ENCODE peak calls at places on chromosomes 11 and 22, in ten cellular contexts. I is AG20443; V is choroid plexus epithelial cell; Q is Kasumi-1; G is substantia nigra; F is hippocampal formation; D is A549; A is psoas muscle; X is M059J; W is Jurkat, Clone E6-1. S is an unnamed sample.

GRCh38 chr11:26286472-26287066 is 45.4 kb upstream of the ANO3 start:
- DNase-seq in I (peak), V (peak), Q (peak), G (no peak), F (no peak), D (peak), A (no peak), X (peak), W (peak), S (no peak)

GRCh38 chr11:84420261-84420660 is 1134.1 kb upstream of the CCDC90B start:
- DNase-seq in I (no peak), V (peak), Q (no peak), G (no peak), F (no peak), D (no peak), A (no peak), X (no peak), W (no peak), S (no peak)

GRCh38 chr11:31806186-31806943 is 4.8 kb downstream of the PAX6 start:
- DNase-seq in I (no peak), V (no peak), Q (no peak), G (no peak), F (no peak), D (no peak), A (no peak), X (no peak), W (no peak), S (no peak)

GRCh38 chr22:35995772-35996171 is 32.9 kb downstream of the RBFOX2 start:
- DNase-seq in I (peak), V (peak), Q (no peak), G (no peak), F (no peak), D (no peak), A (peak), X (peak), W (no peak), S (no peak)

GRCh38 chr11:132650969-132651720 is 881.2 kb downstream of the OPCML start:
- DNase-seq in I (no peak), V (no peak), Q (no peak), G (no peak), F (no peak), D (no peak), A (no peak), X (no peak), W (no peak), S (no peak)

GRCh38 chr22:19962246-19962908 is 20.8 kb upstream of the TXNRD2 start:
- DNase-seq in I (peak), V (peak), Q (peak), G (peak), F (peak), D (peak), A (peak), X (peak), W (peak), S (peak)

GRCh38 chr22:24592144-24592845 is 578 bp downstream of the LRRC75B start:
- DNase-seq in I (peak), V (peak), Q (no peak), G (no peak), F (no peak), D (peak), A (no peak), X (no peak), W (no peak), S (no peak)

GRCh38 chr22:50016988-50017700 is 4.6 kb upstream of the IL17REL start:
- DNase-seq in I (no peak), V (no peak), Q (no peak), G (no peak), F (no peak), D (no peak), A (no peak), X (peak), W (no peak), S (peak)

GRCh38 chr22:42856179-42856864 is 751 bp downstream of the ARFGAP3 start:
- DNase-seq in I (peak), V (no peak), Q (peak), G (no peak), F (no peak), D (no peak), A (peak), X (peak), W (peak), S (peak)

GRCh38 chr11:133082851-133083488 is 449.3 kb downstream of the OPCML start:
- DNase-seq in I (peak), V (peak), Q (no peak), G (peak), F (peak), D (peak), A (peak), X (no peak), W (peak), S (peak)

GRCh38 chr22:24759765-24760164 is 14.8 kb downstream of the PIWIL3 start:
- DNase-seq in I (no peak), V (no peak), Q (no peak), G (no peak), F (no peak), D (no peak), A (no peak), X (no peak), W (no peak), S (no peak)

GRCh38 chr22:31279327-31279669 is 13.0 kb downstream of the PIK3IP1 start:
- DNase-seq in I (no peak), V (no peak), Q (no peak), G (no peak), F (no peak), D (no peak), A (no peak), X (no peak), W (no peak), S (no peak)

GRCh38 chr11:77560605-77561004 is 29.1 kb upstream of the AQP11 start:
- DNase-seq in I (peak), V (peak), Q (no peak), G (no peak), F (no peak), D (peak), A (no peak), X (peak), W (no peak), S (no peak)

GRCh38 chr11:106695506-106695905 is 322.8 kb downstream of the GUCY1A2 start:
- DNase-seq in I (peak), V (peak), Q (no peak), G (no peak), F (no peak), D (peak), A (no peak), X (peak), W (no peak), S (no peak)

GRCh38 chr11:43282607-43283440 is 29.0 kb upstream of the API5 start:
- DNase-seq in I (peak), V (peak), Q (peak), G (no peak), F (no peak), D (peak), A (peak), X (peak), W (peak), S (peak)

GRCh38 chr11:102981324-102981910 is 25.9 kb upstream of the MMP13 start:
- DNase-seq in I (no peak), V (no peak), Q (no peak), G (no peak), F (no peak), D (no peak), A (no peak), X (peak), W (no peak), S (no peak)

GRCh38 chr11:33135216-33135615 is 26.1 kb downstream of the CSTF3 start:
- DNase-seq in I (peak), V (peak), Q (no peak), G (no peak), F (no peak), D (no peak), A (no peak), X (no peak), W (no peak), S (no peak)

GRCh38 chr22:41576877-41577276 is 12.8 kb downstream of the PMM1 start:
- DNase-seq in I (peak), V (peak), Q (peak), G (no peak), F (no peak), D (peak), A (peak), X (peak), W (peak), S (peak)

GRCh38 chr11:95524328-95525036 is 265.1 kb downstream of the FAM76B start:
- DNase-seq in I (no peak), V (no peak), Q (no peak), G (no peak), F (no peak), D (no peak), A (no peak), X (no peak), W (no peak), S (no peak)

GRCh38 chr11:44605068-44605708 is 39.7 kb downstream of the CD82 start:
- DNase-seq in I (no peak), V (no peak), Q (no peak), G (no peak), F (no peak), D (no peak), A (no peak), X (no peak), W (no peak), S (no peak)

GRCh38 chr22:50546326-50547230 is 879 bp downstream of the KLHDC7B start:
- DNase-seq in I (peak), V (no peak), Q (no peak), G (no peak), F (no peak), D (no peak), A (peak), X (no peak), W (no peak), S (no peak)

GRCh38 chr11:78796956-78797355 is 222.3 kb upstream of the NARS2 start:
- DNase-seq in I (no peak), V (peak), Q (no peak), G (no peak), F (no peak), D (peak), A (no peak), X (peak), W (no peak), S (no peak)

S was measured in activated CD8-positive, alpha-beta T cell treated with anti-CD3 and anti-CD28 coated beads, Interleukin-2, amount 10 ng/mL, durations not matched to agents 7 days and 5 days.